ENCODE peak calls at places on chromosomes 1 and 21, in eight cellular contexts. S is naive B cell; H is CD8-positive, alpha-beta memory T cell; K is NCI-H748 treated with DMSO at 0.1 percent for 48 hours; E is AG04450; T is iPS-NIHi11; Z is mammary epithelial cell; P is aorta. V is an unnamed sample.

GRCh38 chr1:114153051-114153620 is 533 bp downstream of the SYT6 start:
- DNase-seq in E (no peak), H (no peak), Z (no peak), K (no peak), P (no peak), S (no peak), T (no peak), V (no peak)

GRCh38 chr1:211089536-211089935 is 44.4 kb downstream of the KCNH1 start:
- DNase-seq in H (no peak), E (no peak), S (no peak), P (no peak), K (no peak), T (no peak), Z (no peak), V (no peak)

GRCh38 chr1:154765970-154766369 is 104.1 kb downstream of the KCNN3 start:
- DNase-seq in T (peak), S (no peak), K (no peak), P (peak), E (no peak), H (no peak), Z (no peak), V (no peak)

GRCh38 chr1:1614204-1614953 is 921 bp upstream of the MIB2 start:
- DNase-seq in S (no peak), P (peak), Z (peak), E (peak), K (no peak), T (no peak), H (peak), V (peak)

GRCh38 chr21:34915364-34915834 is 133.7 kb downstream of the RUNX1 start:
- DNase-seq in K (no peak), P (no peak), Z (no peak), T (no peak), H (no peak), S (no peak), E (no peak), V (no peak)

GRCh38 chr1:231126181-231126580 is 35.7 kb upstream of the TRIM67 start:
- DNase-seq in K (no peak), S (no peak), H (no peak), P (no peak), E (no peak), T (no peak), Z (no peak), V (no peak)

GRCh38 chr1:30966690-30967369 is 58.3 kb upstream of the SDC3 start:
- DNase-seq in Z (peak), S (no peak), T (no peak), P (no peak), K (peak), E (peak), H (no peak), V (no peak)

GRCh38 chr1:181139631-181140051 is 51.1 kb downstream of the IER5 start:
- DNase-seq in E (no peak), P (no peak), S (no peak), H (no peak), K (no peak), T (no peak), Z (peak), V (no peak)

GRCh38 chr1:109793486-109794318 is 30.0 kb upstream of the EPS8L3 start:
- DNase-seq in T (peak), S (no peak), K (peak), Z (peak), H (peak), P (no peak), E (no peak), V (no peak)

GRCh38 chr1:54329337-54329954 is 76.7 kb downstream of the SSBP3 start:
- DNase-seq in H (no peak), K (no peak), S (no peak), E (no peak), T (no peak), Z (no peak), P (no peak), V (no peak)

GRCh38 chr1:120133228-120133927 is 42.9 kb downstream of the SEC22B start:
- DNase-seq in H (no peak), P (no peak), K (no peak), Z (no peak), T (no peak), S (no peak), E (no peak), V (no peak)

GRCh38 chr1:214551436-214552173 is at the start of gene PTPN14:
- DNase-seq in K (no peak), T (peak), Z (peak), E (peak), S (no peak), P (peak), H (no peak), V (no peak)

GRCh38 chr1:96792220-96792619 is 70.6 kb downstream of the PTBP2 start:
- DNase-seq in K (no peak), S (no peak), H (no peak), E (no peak), P (no peak), T (no peak), Z (no peak), V (no peak)

GRCh38 chr1:159066108-159066507 is 10.5 kb downstream of the AIM2 start:
- DNase-seq in P (no peak), S (no peak), K (no peak), E (no peak), T (no peak), H (no peak), Z (no peak), V (no peak)

GRCh38 chr1:79322511-79323027 is 316.0 kb upstream of the ADGRL4 start:
- DNase-seq in H (no peak), Z (no peak), K (no peak), P (no peak), T (no peak), E (no peak), S (no peak), V (no peak)

GRCh38 chr1:156126043-156126700 is 11.7 kb downstream of the LMNA start:
- DNase-seq in T (no peak), P (peak), Z (peak), S (no peak), H (peak), K (no peak), E (peak), V (peak)

GRCh38 chr1:118084400-118084799 is 100.6 kb downstream of the SPAG17 start:
- DNase-seq in S (no peak), E (no peak), H (no peak), Z (no peak), P (no peak), K (peak), T (no peak), V (no peak)

GRCh38 chr1:157114183-157115121 is 14.8 kb upstream of the ETV3L start:
- DNase-seq in P (no peak), K (no peak), S (no peak), T (no peak), E (no peak), H (no peak), Z (no peak), V (no peak)

GRCh38 chr1:208178091-208178529 is 66.1 kb downstream of the PLXNA2 start:
- DNase-seq in Z (no peak), H (no peak), T (no peak), E (no peak), P (no peak), K (peak), S (no peak), V (no peak)

GRCh38 chr1:52920791-52921291 is 699 bp downstream of the ECHDC2 start:
- DNase-seq in P (no peak), K (no peak), S (no peak), E (no peak), Z (peak), T (peak), H (no peak), V (no peak)

GRCh38 chr1:178919581-178919980 is 48.7 kb upstream of the ANGPTL1 start:
- DNase-seq in T (no peak), E (no peak), P (no peak), S (no peak), Z (no peak), H (no peak), K (no peak), V (no peak)

GRCh38 chr21:31117046-31117916 is 79.0 kb upstream of the KRTAP19-8 start:
- DNase-seq in E (peak), H (no peak), P (no peak), K (no peak), Z (peak), S (no peak), T (no peak), V (no peak)